ENCODE peak calls at places on chromosomes 16 and 17, in four cellular contexts. L, M, O and R are unnamed samples.

GRCh38 chr16:89015271-89015859 is 38.4 kb upstream of the CBFA2T3 start:
- DNase-seq in M (no peak), L (no peak), O (no peak), R (no peak)

GRCh38 chr17:33493566-33493965 is 200.5 kb upstream of the ASIC2 start:
- DNase-seq in M (no peak), L (no peak), O (no peak), R (no peak)

GRCh38 chr17:45223541-45224528 is 2.1 kb downstream of the FMNL1 start:
- DNase-seq in O (no peak), M (no peak), L (no peak), R (no peak)

GRCh38 chr17:4504188-4504587 is 5.5 kb downstream of the SPNS2 start:
- DNase-seq in M (no peak), L (no peak), O (no peak), R (no peak)

GRCh38 chr16:78310990-78311561 is 211.6 kb downstream of the WWOX start:
- DNase-seq in M (peak), O (no peak), L (no peak), R (no peak)

GRCh38 chr16:64180136-64180900 is 941.5 kb downstream of the CDH11 start:
- DNase-seq in O (no peak), M (no peak), L (no peak), R (no peak)

GRCh38 chr17:12256380-12256995 is 235.8 kb downstream of the MAP2K4 start:
- DNase-seq in O (peak), L (peak), M (peak), R (no peak)

GRCh38 chr17:68355093-68355492 is 63.8 kb downstream of the ARSG start:
- DNase-seq in O (no peak), L (no peak), M (no peak), R (no peak)

GRCh38 chr16:75224683-75225082 is 5.9 kb downstream of the CTRB1 start:
- DNase-seq in M (no peak), O (no peak), L (no peak), R (no peak)

GRCh38 chr17:72338847-72339790 is 218.3 kb downstream of the SOX9 start:
- DNase-seq in L (peak), M (peak), O (no peak), R (no peak)

GRCh38 chr16:3580271-3580670 is 3.1 kb upstream of the NLRC3 start:
- DNase-seq in M (no peak), O (no peak), L (no peak), R (no peak)

GRCh38 chr16:62955033-62955349 is 918.8 kb upstream of the CDH8 start:
- DNase-seq in L (no peak), O (no peak), M (no peak), R (no peak)

GRCh38 chr17:54029196-54029595 is 206.5 kb downstream of the KIF2B start:
- DNase-seq in M (no peak), O (no peak), L (no peak), R (no peak)

GRCh38 chr16:2343211-2343610 is 2.7 kb upstream of the ABCA3 start:
- DNase-seq in M (no peak), O (no peak), L (no peak), R (no peak)

GRCh38 chr16:70680495-70681381 is 5.1 kb downstream of the MTSS2 start:
- DNase-seq in O (no peak), L (no peak), M (no peak), R (no peak)

GRCh38 chr16:3317315-3317999 is 12.2 kb downstream of the ZNF75A start:
- DNase-seq in M (no peak), O (no peak), L (no peak), R (no peak)

GRCh38 chr17:83091257-83092141 is 12.1 kb downstream of the METRNL start:
- DNase-seq in M (no peak), L (peak), O (no peak), R (no peak)

GRCh38 chr17:59623151-59623550 is 3.5 kb downstream of the CLTC start:
- DNase-seq in O (no peak), L (no peak), M (no peak), R (no peak)

GRCh38 chr17:50664788-50665458 is 30.2 kb downstream of the ABCC3 start:
- DNase-seq in M (no peak), L (peak), O (no peak), R (no peak)

GRCh38 chr16:20675488-20676267 is 21.8 kb downstream of the ACSM1 start:
- DNase-seq in O (peak), L (peak), M (no peak), R (peak)

GRCh38 chr16:80611171-80611929 is 70.6 kb downstream of the DYNLRB2 start:
- DNase-seq in M (no peak), O (no peak), L (no peak), R (no peak)

GRCh38 chr17:19242323-19242722 is 5.2 kb downstream of the EPN2 start:
- DNase-seq in L (no peak), O (no peak), M (no peak), R (no peak)

DNA sequence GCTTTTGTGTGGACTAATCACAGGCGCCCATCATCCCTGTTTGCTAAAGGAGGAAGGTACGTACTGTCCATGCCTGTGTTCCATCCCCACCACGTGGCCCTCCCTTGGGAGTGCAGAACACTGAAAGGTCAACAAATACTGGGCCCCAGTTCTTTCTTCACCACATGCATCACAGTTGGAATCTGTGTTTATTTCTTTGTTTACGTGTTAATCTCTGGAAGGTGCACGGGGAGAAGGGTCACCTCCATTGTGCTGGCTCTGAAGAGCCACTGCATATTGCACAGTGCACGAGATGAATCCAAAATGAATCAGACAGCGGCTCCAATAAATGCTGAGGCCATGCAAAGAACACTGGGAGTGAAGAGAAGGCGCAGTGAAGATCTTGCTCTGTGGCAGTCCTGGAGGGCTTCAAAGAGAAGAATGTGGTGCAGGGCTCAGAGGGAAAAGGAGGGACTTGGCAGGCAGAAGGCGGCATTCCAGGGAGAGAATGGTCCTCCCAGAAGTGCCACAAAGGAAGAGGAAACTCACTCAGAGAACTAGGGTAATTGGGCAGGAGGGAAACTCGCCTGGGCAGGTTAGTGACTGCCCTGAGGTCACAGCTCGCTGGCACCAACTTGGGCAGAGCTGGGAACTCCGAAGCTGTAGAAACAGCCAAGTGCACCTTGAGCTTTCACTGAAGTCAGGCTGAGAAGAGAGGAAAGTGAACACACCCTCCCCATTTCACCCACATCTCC is 3.7 kb downstream of the RPH3AL start:
- DNase-seq in L (peak), M (no peak), O (no peak), R (no peak)
- TF ChIP-seq TCF12 in L (no peak), M (no peak), O (no peak), R (no peak)

GRCh38 chr17:74202879-74203432 is 522 bp upstream of the RPL38 start:
- DNase-seq in O (no peak), M (no peak), L (no peak), R (no peak)
- H2AFZ ChIP-seq in O (no peak), M (peak), L (no peak), R (peak)

DNA sequence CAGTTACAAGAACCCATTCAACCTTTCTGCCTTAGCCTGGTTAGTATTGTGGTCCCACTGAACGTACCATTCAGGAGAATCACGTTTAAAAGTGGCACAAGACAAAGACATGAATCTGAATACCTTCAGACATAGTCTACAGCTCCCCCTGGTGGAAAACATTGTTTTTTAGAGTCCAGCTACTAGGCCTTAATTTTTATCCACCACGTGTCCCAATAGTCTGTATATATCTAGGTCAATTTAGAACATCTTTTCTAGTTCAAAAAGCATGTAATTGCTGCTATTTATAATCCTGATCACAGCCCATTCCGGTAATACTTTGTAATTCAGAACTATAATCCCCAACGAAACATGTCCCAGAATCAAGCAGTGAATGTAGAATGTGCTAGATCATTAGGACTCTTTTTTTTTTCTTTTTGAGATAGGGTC is 13.7 kb upstream of the GUCY2D start:
- DNase-seq in O (peak), M (peak), L (peak), R (no peak)
- TF ChIP-seq GABPA in O (no peak), M (no peak), L (no peak), R (no peak)

GRCh38 chr17:2108170-2108569 is 53.3 kb downstream of the HIC1 start:
- DNase-seq in O (no peak), L (no peak), M (no peak), R (no peak)
- TF ChIP-seq TCF12 in O (no peak), L (no peak), M (no peak), R (no peak)

GRCh38 chr16:50024207-50024606 is 818 bp upstream of the CNEP1R1 start:
- DNase-seq in O (no peak), L (no peak), M (no peak), R (no peak)
- H2AFZ ChIP-seq in O (peak), L (peak), M (peak), R (peak)

GRCh38 chr16:57801856-57802634 is at the start of gene KIFC3:
- DNase-seq in M (peak), L (peak), O (no peak), R (no peak)
- TF ChIP-seq GABPA in M (no peak), L (no peak), O (no peak), R (peak)

GRCh38 chr17:56943505-56944125 is 17.2 kb downstream of the COIL start:
- DNase-seq in M (no peak), L (no peak), O (no peak), R (no peak)

GRCh38 chr17:56949595-56949994 is 11.3 kb downstream of the COIL start:
- DNase-seq in M (no peak), O (no peak), L (no peak), R (no peak)

GRCh38 chr17:56947741-56948140 is 13.1 kb downstream of the COIL start:
- DNase-seq in O (no peak), M (no peak), L (no peak), R (no peak)

GRCh38 chr17:56948491-56948890 is 12.4 kb downstream of the COIL start:
- DNase-seq in O (no peak), L (no peak), M (no peak), R (no peak)

DNA sequence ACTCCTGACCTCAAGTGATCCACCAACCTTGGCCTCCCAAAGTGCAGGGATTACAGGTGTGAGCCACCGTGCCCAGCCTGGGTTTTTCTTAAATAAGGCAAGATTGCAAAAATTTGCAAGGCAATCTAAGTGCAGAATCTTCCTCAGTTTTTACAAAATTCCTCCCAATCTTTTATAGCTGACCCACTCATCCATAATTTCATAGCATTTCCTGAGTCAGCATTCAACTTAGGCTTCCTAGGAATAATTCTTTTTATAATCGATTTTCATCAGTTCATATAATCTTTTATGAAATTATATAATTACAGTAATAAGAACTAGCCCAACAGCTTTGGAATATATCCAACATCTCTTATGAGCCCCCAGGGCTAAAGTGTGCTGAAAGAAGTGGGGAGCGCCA is 14.9 kb downstream of the COIL start:
- DNase-seq in O (no peak), L (no peak), M (no peak), R (no peak)
- TF ChIP-seq TCF12 in O (no peak), L (no peak), M (no peak), R (no peak)

GRCh38 chr17:29180051-29180787 is at the start of gene MYO18A:
- DNase-seq in O (no peak), L (peak), M (peak), R (peak)

GRCh38 chr17:29178750-29179231 is 1.4 kb downstream of the MYO18A start:
- DNase-seq in O (no peak), M (no peak), L (peak), R (peak)

GRCh38 chr17:29179232-29180036 is 764 bp downstream of the MYO18A start:
- DNase-seq in M (peak), O (no peak), L (peak), R (peak)

GRCh38 chr17:29181226-29181625 is 1.0 kb upstream of the MYO18A start:
- DNase-seq in L (no peak), O (no peak), M (no peak), R (no peak)

DNA sequence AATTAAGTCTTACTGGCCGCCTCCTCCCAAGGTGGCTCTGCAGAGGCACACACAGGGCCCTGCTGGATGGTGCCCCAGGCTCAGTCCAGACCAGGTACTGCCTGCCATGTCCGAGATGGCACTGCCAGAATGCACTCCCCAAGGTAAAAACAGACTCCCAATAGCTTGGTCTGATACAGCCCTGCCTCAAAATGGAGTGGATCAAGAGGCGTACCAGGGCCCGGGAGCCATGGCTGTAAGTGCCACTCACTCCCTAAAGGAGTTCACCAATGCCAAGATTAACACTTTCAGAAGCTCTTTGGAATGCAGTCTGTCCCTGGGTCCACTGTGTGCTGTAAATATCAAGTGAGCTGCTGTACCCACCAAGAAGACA is 576 bp upstream of the MYO18A start:
- DNase-seq in L (no peak), M (no peak), O (no peak), R (no peak)
- H2AFZ ChIP-seq in L (no peak), M (peak), O (peak), R (peak)

GRCh38 chr17:3038941-3039340 is 24.5 kb downstream of the OR1D5 start:
- DNase-seq in L (no peak), M (no peak), O (no peak), R (no peak)
- TF ChIP-seq GABPA in L (no peak), M (no peak), O (no peak), R (no peak)